ENCODE peak calls at places on chromosomes 3 and 15, in four cellular contexts. P is activated CD8-positive, alpha-beta memory T cell treated with anti-CD3 and anti-CD28 coated beads for 48 hours; O is amniotic stem cell; J is ACHN. M is an unnamed sample.

GRCh38 chr3:73073091-73073707 is 11.7 kb downstream of the EBLN2 start:
- DNase-seq in P (no peak), O (no peak), J (no peak), M (no peak)

GRCh38 chr15:47673343-47673761 is 44.0 kb upstream of the SEMA6D start:
- DNase-seq in P (no peak), O (no peak), J (no peak), M (no peak)

GRCh38 chr15:100759116-100759515 is 120.5 kb upstream of the ALDH1A3 start:
- DNase-seq in P (no peak), O (peak; percentile 13), J (no peak), M (no peak)

GRCh38 chr3:178483704-178484103 is 52.5 kb upstream of the KCNMB2 start:
- DNase-seq in P (no peak), O (no peak), J (no peak), M (no peak)

GRCh38 chr3:171248426-171249115 is 211.6 kb downstream of the TNIK start:
- DNase-seq in P (no peak), O (no peak), J (no peak), M (no peak)

GRCh38 chr3:53162672-53163458 is 1.9 kb downstream of the PRKCD start:
- DNase-seq in P (peak; percentile 11), O (no peak), J (no peak), M (no peak)

GRCh38 chr3:127406309-127407025 is 118.6 kb upstream of the PRR20G start:
- DNase-seq in P (no peak), O (no peak), J (peak; percentile 44), M (no peak)

GRCh38 chr3:81916890-81917289 is 155.4 kb upstream of the GBE1 start:
- DNase-seq in P (no peak), O (no peak), J (no peak), M (no peak)

GRCh38 chr3:42763023-42763422 is 10.0 kb downstream of the CCDC13 start:
- DNase-seq in P (no peak), O (no peak), J (no peak), M (no peak)

GRCh38 chr3:125072310-125072709 is 16.5 kb upstream of the HEG1 start:
- DNase-seq in P (no peak), O (no peak), J (no peak), M (no peak)

GRCh38 chr3:3772920-3773319 is 26.3 kb upstream of the LRRN1 start:
- DNase-seq in P (no peak), O (no peak), J (no peak), M (no peak)

GRCh38 chr3:47276558-47276957 is 6.0 kb downstream of the KIF9 start:
- DNase-seq in P (no peak), O (no peak), J (no peak), M (no peak)

GRCh38 chr3:119514637-119515036 is 16.3 kb downstream of the TIMMDC1 start:
- DNase-seq in P (no peak), O (no peak), J (no peak), M (no peak)

GRCh38 chr3:37627951-37628620 is 233.6 kb upstream of the CTDSPL start:
- DNase-seq in P (no peak), O (no peak), J (no peak), M (no peak)

M was measured in stimulated activated CD4-positive, alpha-beta T cell treated with anti-CD3 and anti-CD28 coated beads, TNF-alpha, amount 100 ng/mL, for 48 hours.